ENCODE peak calls at places on chromosomes 11 and 22, in seven cellular contexts. Q is GM12865, C is NCI-H2029 treated with DMSO at 0.1 percent for 48 hours, H is pancreas, N is GM03348, O is NCI-H1694 treated with DMSO at 0.1 percent for 48 hours, D is GM04503. Y is an unnamed sample.

GRCh38 chr11:134402910-134403309 is 9.1 kb downstream of the B3GAT1 start:
- DNase-seq in Q (no peak), C (no peak), H (no peak), N (no peak), O (no peak), D (no peak), Y (no peak)

GRCh38 chr11:126573325-126574076 is 218.0 kb downstream of the ST3GAL4 start:
- DNase-seq in Q (no peak), C (no peak), H (no peak), N (no peak), O (no peak), D (no peak), Y (no peak)

GRCh38 chr11:112856591-112856990 is 104.6 kb upstream of the NCAM1 start:
- DNase-seq in Q (no peak), C (no peak), H (no peak), N (no peak), O (no peak), D (no peak), Y (no peak)

GRCh38 chr11:34266987-34267386 is 90.8 kb downstream of the ABTB2 start:
- DNase-seq in Q (no peak), C (no peak), H (no peak), N (peak), O (no peak), D (no peak), Y (no peak)

GRCh38 chr11:76770642-76771445 is 12.3 kb upstream of the TSKU start:
- DNase-seq in Q (peak), C (no peak), H (no peak), N (peak), O (no peak), D (peak), Y (no peak)

GRCh38 chr11:64510759-64511158 is 80.3 kb upstream of the SLC22A12 start:
- DNase-seq in Q (no peak), C (no peak), H (no peak), N (no peak), O (no peak), D (no peak), Y (no peak)

GRCh38 chr11:94537051-94537600 is 6.6 kb upstream of the FUT4 start:
- DNase-seq in Q (no peak), C (no peak), H (no peak), N (peak), O (no peak), D (no peak), Y (no peak)

GRCh38 chr11:10579700-10580099 is 11.2 kb upstream of the LYVE1 start:
- DNase-seq in Q (no peak), C (no peak), H (no peak), N (no peak), O (no peak), D (no peak), Y (no peak)

GRCh38 chr22:50314455-50315288 is 7.2 kb upstream of the PLXNB2 start:
- DNase-seq in Q (peak), C (no peak), H (no peak), N (no peak), O (no peak), D (no peak), Y (no peak)

GRCh38 chr11:107044503-107044902 is 26.2 kb upstream of the GUCY1A2 start:
- DNase-seq in Q (no peak), C (no peak), H (no peak), N (no peak), O (no peak), D (no peak), Y (no peak)

GRCh38 chr11:131977854-131978253 is 607.4 kb downstream of the NTM start:
- DNase-seq in Q (no peak), C (no peak), H (no peak), N (peak), O (no peak), D (peak), Y (no peak)

GRCh38 chr22:39236321-39237275 is 8.2 kb downstream of the PDGFB start:
- DNase-seq in Q (peak), C (peak), H (no peak), N (no peak), O (no peak), D (no peak), Y (no peak)

GRCh38 chr11:65390099-65390941 is 3.9 kb downstream of the FRMD8 start:
- DNase-seq in Q (no peak), C (no peak), H (no peak), N (peak), O (no peak), D (no peak), Y (no peak)

GRCh38 chr11:3949132-3949531 is 93.7 kb downstream of the STIM1 start:
- DNase-seq in Q (peak), C (no peak), H (no peak), N (no peak), O (no peak), D (no peak), Y (no peak)

GRCh38 chr11:44949160-44950035 is 1.3 kb downstream of the TP53I11 start:
- DNase-seq in Q (peak), C (no peak), H (peak), N (peak), O (peak), D (no peak), Y (no peak)

GRCh38 chr11:124917115-124917637 is 1.9 kb upstream of the HEPN1 start:
- DNase-seq in Q (no peak), C (no peak), H (no peak), N (no peak), O (peak), D (no peak), Y (peak)

GRCh38 chr11:8082391-8083087 is 1.5 kb downstream of the TUB start:
- DNase-seq in Q (no peak), C (no peak), H (no peak), N (peak), O (no peak), D (no peak), Y (no peak)

GRCh38 chr11:33737362-33737821 is 1.2 kb upstream of the CD59 start:
- DNase-seq in Q (no peak), C (no peak), H (no peak), N (no peak), O (no peak), D (no peak), Y (no peak)

GRCh38 chr11:130909650-130910049 is 6.6 kb downstream of the SNX19 start:
- DNase-seq in Q (no peak), C (no peak), H (no peak), N (no peak), O (no peak), D (no peak), Y (no peak)

GRCh38 chr11:26319906-26320305 is 12.0 kb upstream of the ANO3 start:
- DNase-seq in Q (no peak), C (no peak), H (no peak), N (no peak), O (no peak), D (no peak), Y (no peak)

GRCh38 chr11:122604626-122605025 is 50.9 kb upstream of the UBASH3B start:
- DNase-seq in Q (no peak), C (no peak), H (no peak), N (no peak), O (no peak), D (no peak), Y (no peak)

GRCh38 chr22:36220457-36220921 is 18.8 kb downstream of the APOL2 start:
- DNase-seq in Q (no peak), C (no peak), H (no peak), N (peak), O (peak), D (peak), Y (no peak)

GRCh38 chr11:116890193-116890592 is 52.8 kb upstream of the APOA1 start:
- DNase-seq in Q (peak), C (peak), H (no peak), N (no peak), O (no peak), D (no peak), Y (no peak)